ENCODE peak calls at places on chromosomes 7 and 10, in seven cellular contexts. Y, E, X, S, I, T and P are unnamed samples.

GRCh38 chr10:95537543-95537930 is 23.6 kb downstream of the SORBS1 start:
- DNase-seq in I (no peak), T (no peak), E (no peak), X (no peak), S (no peak), Y (no peak), P (no peak)

GRCh38 chr10:116073025-116073424 is 200.0 kb downstream of the GFRA1 start:
- DNase-seq in T (no peak), E (no peak), I (no peak), X (no peak), Y (no peak), S (no peak), P (no peak)

GRCh38 chr10:31650010-31650409 is 278.6 kb downstream of the ARHGAP12 start:
- DNase-seq in Y (no peak), S (no peak), I (peak; percentile 40), X (peak; percentile 94), E (peak; percentile 82), T (no peak), P (no peak)

GRCh38 chr10:69914373-69915268 is 112.9 kb downstream of the COL13A1 start:
- DNase-seq in X (peak; percentile 91), I (peak; percentile 75), S (peak; percentile 28), Y (peak; percentile 41), E (peak; percentile 13), T (peak; percentile 48), P (peak; percentile 8)

GRCh38 chr10:47033541-47034270 is 122.5 kb downstream of the PTPN20 start:
- DNase-seq in T (no peak), S (no peak), X (peak; percentile 65), I (peak; percentile 2), E (no peak), Y (no peak), P (no peak)

GRCh38 chr7:21044913-21045312 is 258.2 kb upstream of the SP8 start:
- DNase-seq in S (no peak), I (no peak), T (no peak), Y (no peak), X (no peak), E (no peak), P (no peak)

GRCh38 chr7:48188776-48189520 is 17.7 kb downstream of the ABCA13 start:
- DNase-seq in S (no peak), Y (no peak), E (no peak), T (no peak), X (no peak), I (no peak), P (peak; percentile 42)

GRCh38 chr7:37495574-37496184 is 47.0 kb upstream of the ELMO1 start:
- DNase-seq in Y (no peak), E (no peak), X (no peak), S (no peak), I (no peak), T (no peak), P (no peak)

GRCh38 chr7:134500406-134500805 is 27.0 kb upstream of the AKR1B10 start:
- DNase-seq in I (no peak), Y (no peak), E (no peak), T (no peak), X (no peak), S (no peak), P (no peak)

GRCh38 chr10:131698232-131698631 is 202.6 kb upstream of the PPP2R2D start:
- DNase-seq in E (no peak), X (peak; percentile 61), S (no peak), I (no peak), Y (no peak), T (no peak), P (no peak)

GRCh38 chr10:72079356-72079755 is 9.0 kb downstream of the SPOCK2 start:
- DNase-seq in E (no peak), T (no peak), Y (peak; percentile 91), I (no peak), X (no peak), S (peak; percentile 80), P (no peak)

GRCh38 chr10:63819753-63820347 is 298.6 kb downstream of the REEP3 start:
- DNase-seq in Y (no peak), S (no peak), I (peak; percentile 81), X (peak; percentile 91), E (peak; percentile 32), T (no peak), P (no peak)

GRCh38 chr7:111184960-111185359 is 94.0 kb downstream of the LRRN3 start:
- DNase-seq in E (no peak), T (no peak), I (no peak), Y (no peak), X (no peak), S (no peak), P (no peak)

GRCh38 chr10:95531994-95532399 is 29.2 kb downstream of the SORBS1 start:
- DNase-seq in X (no peak), Y (no peak), T (no peak), I (no peak), E (no peak), S (no peak), P (no peak)

GRCh38 chr7:711967-712600 is 14.4 kb upstream of the DNAAF5 start:
- DNase-seq in S (no peak), X (peak; percentile 74), E (no peak), T (no peak), Y (no peak), I (no peak), P (no peak)

GRCh38 chr7:106070567-106071254 is 41.4 kb downstream of the SYPL1 start:
- DNase-seq in E (no peak), Y (no peak), T (no peak), X (no peak), I (no peak), S (no peak), P (no peak)

GRCh38 chr10:16612148-16612742 is 90.6 kb upstream of the C1QL3 start:
- DNase-seq in E (no peak), X (no peak), T (no peak), Y (no peak), I (no peak), S (no peak), P (no peak)

GRCh38 chr10:107970512-107970911 is 806.0 kb upstream of the SORCS1 start:
- DNase-seq in X (no peak), T (no peak), E (no peak), I (no peak), S (no peak), Y (no peak), P (no peak)

GRCh38 chr10:63977329-63977923 is 456.2 kb downstream of the REEP3 start:
- DNase-seq in Y (no peak), T (peak; percentile 3), X (no peak), E (peak; percentile 0), S (no peak), I (peak; percentile 44), P (peak; percentile 30)

GRCh38 chr7:92836489-92837213 is at the start of gene CDK6:
- DNase-seq in I (peak; percentile 77), Y (peak; percentile 50), T (peak; percentile 62), S (peak; percentile 62), X (peak; percentile 83), E (no peak), P (no peak)

GRCh38 chr7:146591976-146592375 is 475.4 kb downstream of the CNTNAP2 start:
- DNase-seq in S (no peak), Y (no peak), T (no peak), I (no peak), E (no peak), X (no peak), P (no peak)

GRCh38 chr7:124566576-124566975 is 199.0 kb downstream of the GPR37 start:
- DNase-seq in T (no peak), I (peak; percentile 8), Y (no peak), E (no peak), S (no peak), X (no peak), P (no peak)

GRCh38 chr10:84548869-84549268 is 220.5 kb downstream of the CCSER2 start:
- DNase-seq in E (no peak), X (no peak), I (no peak), Y (no peak), S (no peak), T (no peak), P (no peak)

GRCh38 chr7:39085590-39086049 is 107.9 kb downstream of the POU6F2 start:
- DNase-seq in I (no peak), Y (no peak), E (no peak), T (no peak), X (no peak), S (no peak), P (no peak)

GRCh38 chr7:44935016-44935415 is 43.8 kb downstream of the MYO1G start:
- DNase-seq in S (no peak), Y (no peak), T (no peak), I (no peak), X (no peak), E (no peak), P (no peak)

GRCh38 chr7:85770332-85770731 is 583.5 kb upstream of the SEMA3D start:
- DNase-seq in S (no peak), E (peak; percentile 56), T (no peak), I (no peak), X (no peak), Y (no peak), P (peak; percentile 36)

GRCh38 chr7:66265566-66265965 is 60.4 kb downstream of the TPST1 start:
- DNase-seq in I (no peak), T (no peak), Y (no peak), E (no peak), S (no peak), X (no peak), P (no peak)

GRCh38 chr10:22321156-22321711 is 335 bp downstream of the BMI1 start:
- DNase-seq in Y (peak; percentile 63), I (peak; percentile 70), T (no peak), S (peak; percentile 56), E (no peak), X (peak; percentile 87), P (no peak)

GRCh38 chr7:139873593-139874374 is 44.7 kb downstream of the TBXAS1 start:
- DNase-seq in I (no peak), E (no peak), Y (no peak), X (peak; percentile 41), T (no peak), S (no peak), P (no peak)

GRCh38 chr7:66859794-66860645 is 61.0 kb upstream of the TMEM248 start:
- DNase-seq in S (no peak), I (no peak), T (peak; percentile 19), X (no peak), E (no peak), Y (no peak), P (no peak)